ENCODE peak calls at places on chromosomes 12 and 14, in four cellular contexts. B is iris pigment epithelial cell, K is NCI-H2081, O is neural crest cell. Q is an unnamed sample.

GRCh38 chr12:56078931-56079728 is 835 bp upstream of the ERBB3 start:
- DNase-seq in O (peak), K (peak), B (peak), Q (peak)

GRCh38 chr14:75884198-75884611 is 97.6 kb downstream of the TGFB3 start:
- DNase-seq in B (peak), K (no peak), O (no peak), Q (peak)

GRCh38 chr12:49040364-49040855 is 20.2 kb downstream of the KMT2D start:
- DNase-seq in K (no peak), B (no peak), O (no peak), Q (no peak)

GRCh38 chr12:51162217-51162616 is 10.7 kb downstream of the TFCP2 start:
- DNase-seq in B (no peak), K (no peak), O (no peak), Q (no peak)

GRCh38 chr12:26471560-26471959 is 276.2 kb downstream of the SSPN start:
- DNase-seq in K (no peak), B (peak), O (no peak), Q (no peak)

GRCh38 chr12:18261273-18261672 is at the start of gene PIK3C2G:
- DNase-seq in O (no peak), K (peak), B (no peak), Q (no peak)

GRCh38 chr12:119894916-119895315 is 17.8 kb upstream of the CIT start:
- DNase-seq in B (no peak), O (no peak), K (no peak), Q (no peak)

GRCh38 chr12:7090222-7090998 is 1.8 kb downstream of the C1R start:
- DNase-seq in B (peak), O (no peak), K (no peak), Q (no peak)

GRCh38 chr12:100593490-100593889 is 20.0 kb downstream of the GAS2L3 start:
- DNase-seq in O (no peak), B (peak), K (no peak), Q (no peak)

GRCh38 chr14:51228890-51229289 is 11.2 kb upstream of the TMX1 start:
- DNase-seq in O (no peak), B (no peak), K (peak), Q (no peak)

GRCh38 chr12:27560126-27560525 is 36.1 kb downstream of the PPFIBP1 start:
- DNase-seq in K (no peak), B (no peak), O (no peak), Q (no peak)

GRCh38 chr14:53011053-53011462 is 60.2 kb upstream of the FERMT2 start:
- DNase-seq in B (peak), O (no peak), K (no peak), Q (peak)

GRCh38 chr12:31732926-31733548 is 4.2 kb upstream of the AMN1 start:
- DNase-seq in O (no peak), B (peak), K (no peak), Q (peak)

GRCh38 chr12:130835011-130835410 is 4.0 kb downstream of the STX2 start:
- DNase-seq in O (no peak), K (no peak), B (no peak), Q (no peak)

Q was measured in Caco-2.